ENCODE peak calls at places on chromosome 10, in four cellular contexts. K is coronary artery, Y is GM12865, N is fibroblast of pulmonary artery. E is an unnamed sample.

GRCh38 chr10:80470266-80470665 is 16.2 kb downstream of the TSPAN14 start:
- DNase-seq in Y (no peak), K (no peak), N (no peak), E (no peak)

GRCh38 chr10:104835422-104835821 is 194.3 kb downstream of the SORCS3 start:
- DNase-seq in N (no peak), K (no peak), Y (peak), E (no peak)

GRCh38 chr10:80413152-80413996 is 5.0 kb downstream of the PRXL2A start:
- DNase-seq in K (no peak), Y (no peak), N (peak), E (no peak)

GRCh38 chr10:124496150-124496549 is 34.5 kb downstream of the LHPP start:
- DNase-seq in N (no peak), Y (no peak), K (no peak), E (no peak)

GRCh38 chr10:102626026-102626686 is 18.1 kb upstream of the TRIM8 start:
- DNase-seq in K (no peak), Y (no peak), N (no peak), E (peak)

GRCh38 chr10:77768046-77768445 is 130.4 kb upstream of the KCNMA1 start:
- DNase-seq in N (no peak), Y (no peak), K (no peak), E (no peak)

GRCh38 chr10:95785317-95785716 is 29.4 kb downstream of the ENTPD1 start:
- DNase-seq in Y (peak), N (no peak), K (no peak), E (no peak)

GRCh38 chr10:35758086-35758485 is 116.0 kb upstream of the FZD8 start:
- DNase-seq in Y (no peak), N (peak), K (peak), E (peak)

GRCh38 chr10:90587081-90587491 is 270.8 kb downstream of the HTR7 start:
- DNase-seq in N (peak), K (no peak), Y (no peak), E (no peak)

GRCh38 chr10:133179128-133179520 is 19.1 kb downstream of the KNDC1 start:
- DNase-seq in K (no peak), N (no peak), Y (no peak), E (no peak)

GRCh38 chr10:15898046-15898445 is 37.7 kb upstream of the MINDY3 start:
- DNase-seq in K (no peak), N (peak), Y (peak), E (no peak)

GRCh38 chr10:73650537-73651331 is 5.1 kb downstream of the SYNPO2L start:
- DNase-seq in N (peak), K (no peak), Y (peak), E (peak)

GRCh38 chr10:79381804-79382221 is 34.5 kb downstream of the PPIF start:
- DNase-seq in Y (no peak), N (peak), K (peak), E (peak)

GRCh38 chr10:95536017-95536416 is 25.2 kb downstream of the SORBS1 start:
- DNase-seq in K (no peak), N (peak), Y (no peak), E (no peak)

GRCh38 chr10:58781873-58782488 is 269.3 kb downstream of the BICC1 start:
- DNase-seq in N (peak), Y (peak), K (no peak), E (no peak)

GRCh38 chr10:123301077-123301875 is 147.1 kb downstream of the BUB3 start:
- DNase-seq in Y (peak), K (no peak), N (peak), E (no peak)

GRCh38 chr10:70771311-70772194 is 13.6 kb downstream of the TBATA start:
- DNase-seq in N (no peak), K (peak), Y (no peak), E (no peak)

GRCh38 chr10:65675236-65675635 is 1250.6 kb upstream of the LRRTM3 start:
- DNase-seq in Y (no peak), K (no peak), N (no peak), E (no peak)

GRCh38 chr10:78385599-78385998 is 351.9 kb downstream of the RPS24 start:
- DNase-seq in N (no peak), K (no peak), Y (no peak), E (no peak)

GRCh38 chr10:31928531-31929259 is at the start of gene ARHGAP12:
- DNase-seq in Y (peak), N (peak), K (peak), E (peak)

GRCh38 chr10:31926765-31927596 is 1.6 kb downstream of the ARHGAP12 start:
- DNase-seq in K (no peak), N (no peak), Y (no peak), E (no peak)

GRCh38 chr10:31929260-31929985 is 792 bp upstream of the ARHGAP12 start:
- DNase-seq in Y (peak), N (peak), K (peak), E (peak)

GRCh38 chr10:31926154-31926553 is 2.5 kb downstream of the ARHGAP12 start:
- DNase-seq in K (no peak), Y (no peak), N (no peak), E (no peak)

DNA sequence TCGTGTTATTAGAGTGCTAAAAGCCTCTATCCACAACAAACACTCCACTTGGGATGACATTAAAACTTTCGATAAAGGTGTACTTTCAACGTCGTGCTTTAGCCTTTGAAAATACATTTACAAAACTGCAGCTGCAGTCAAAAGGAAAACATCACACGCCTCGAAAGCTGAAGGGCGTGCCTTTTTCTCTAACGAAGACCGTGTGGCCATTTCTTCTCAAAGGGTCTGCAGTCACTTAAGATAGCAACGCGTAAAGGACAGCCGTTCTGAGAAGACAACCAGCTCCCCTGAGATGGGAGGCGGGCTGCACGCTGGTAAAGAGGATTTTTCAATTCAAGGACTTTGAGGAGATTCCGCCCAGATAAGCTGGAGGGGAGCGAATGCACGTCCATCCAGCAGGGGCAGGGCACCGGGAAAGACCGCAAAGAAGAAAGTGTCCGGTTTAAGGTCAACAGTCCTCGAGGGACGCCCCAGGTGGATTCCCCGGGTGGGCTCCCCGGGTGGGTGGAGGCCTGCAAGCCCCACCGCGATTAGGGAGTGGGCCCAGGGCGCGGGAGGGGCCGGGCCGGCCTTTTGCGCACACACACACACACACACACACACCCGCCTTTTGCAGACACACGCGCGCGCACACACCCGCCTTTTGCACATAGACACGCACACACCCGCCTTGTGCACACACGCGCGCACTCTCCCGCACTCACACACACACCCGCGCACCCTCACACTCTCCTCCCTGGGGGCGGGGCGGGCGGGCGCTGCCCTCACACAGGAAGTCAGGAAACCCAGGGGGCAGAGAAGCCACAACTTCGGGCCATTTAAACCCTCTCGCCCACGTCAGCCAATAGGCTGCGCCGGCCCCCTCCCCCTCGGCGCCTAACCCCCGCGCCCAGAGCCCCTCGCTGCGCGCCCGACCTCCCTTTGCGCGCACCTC is 767 bp downstream of the ARHGAP12 start:
- DNase-seq in Y (peak), K (peak), N (peak), E (peak)
- TF ChIP-seq CTCF in Y (peak), K (peak), N (peak), E (peak)

GRCh38 chr10:122127943-122128342 is 139.0 kb downstream of the TACC2 start:
- DNase-seq in K (no peak), N (no peak), Y (no peak), E (peak)
- H3K4me3 ChIP-seq in K (peak), N (peak), Y (no peak), E (peak)

GRCh38 chr10:60798031-60798430 is 19.8 kb downstream of the CDK1 start:
- DNase-seq in K (no peak), N (no peak), Y (no peak), E (no peak)
- TF ChIP-seq CTCF in K (no peak), N (no peak), Y (no peak), E (no peak)

GRCh38 chr10:113492181-113492580 is 60.7 kb upstream of the HABP2 start:
- DNase-seq in K (no peak), N (no peak), Y (no peak), E (no peak)

GRCh38 chr10:113494736-113495135 is 58.1 kb upstream of the HABP2 start:
- DNase-seq in N (no peak), Y (no peak), K (no peak), E (no peak)

GRCh38 chr10:113496124-113496523 is 56.7 kb upstream of the HABP2 start:
- DNase-seq in K (no peak), Y (no peak), N (no peak), E (no peak)

GRCh38 chr10:113493195-113493594 is 59.7 kb upstream of the HABP2 start:
- DNase-seq in Y (no peak), K (no peak), N (no peak), E (no peak)

GRCh38 chr10:113493943-113494342 is 58.9 kb upstream of the HABP2 start:
- DNase-seq in Y (no peak), K (no peak), N (no peak), E (no peak)
- H3K4me3 ChIP-seq in Y (no peak), K (peak), N (no peak), E (no peak)

GRCh38 chr10:29841724-29842649 is 207.2 kb upstream of the SVIL start:
- DNase-seq in Y (no peak), K (peak), N (peak), E (peak)
- TF ChIP-seq CTCF in Y (no peak), K (no peak), N (no peak), E (no peak)

GRCh38 chr10:74923556-74923955 is 97.2 kb downstream of the KAT6B start:
- DNase-seq in N (no peak), Y (no peak), K (no peak), E (no peak)
- H3K4me3 ChIP-seq in N (no peak), Y (no peak), K (peak), E (peak)

GRCh38 chr10:87503892-87504291 is 801 bp upstream of the MINPP1 start:
- DNase-seq in N (peak), K (no peak), Y (no peak), E (no peak)

GRCh38 chr10:87505366-87506113 is 847 bp downstream of the MINPP1 start:
- DNase-seq in Y (peak), K (peak), N (peak), E (no peak)

GRCh38 chr10:87506988-87507387 is 2.3 kb downstream of the MINPP1 start:
- DNase-seq in N (no peak), K (no peak), Y (no peak), E (no peak)

GRCh38 chr10:87504307-87504666 is 406 bp upstream of the MINPP1 start:
- DNase-seq in N (no peak), Y (no peak), K (no peak), E (no peak)

DNA sequence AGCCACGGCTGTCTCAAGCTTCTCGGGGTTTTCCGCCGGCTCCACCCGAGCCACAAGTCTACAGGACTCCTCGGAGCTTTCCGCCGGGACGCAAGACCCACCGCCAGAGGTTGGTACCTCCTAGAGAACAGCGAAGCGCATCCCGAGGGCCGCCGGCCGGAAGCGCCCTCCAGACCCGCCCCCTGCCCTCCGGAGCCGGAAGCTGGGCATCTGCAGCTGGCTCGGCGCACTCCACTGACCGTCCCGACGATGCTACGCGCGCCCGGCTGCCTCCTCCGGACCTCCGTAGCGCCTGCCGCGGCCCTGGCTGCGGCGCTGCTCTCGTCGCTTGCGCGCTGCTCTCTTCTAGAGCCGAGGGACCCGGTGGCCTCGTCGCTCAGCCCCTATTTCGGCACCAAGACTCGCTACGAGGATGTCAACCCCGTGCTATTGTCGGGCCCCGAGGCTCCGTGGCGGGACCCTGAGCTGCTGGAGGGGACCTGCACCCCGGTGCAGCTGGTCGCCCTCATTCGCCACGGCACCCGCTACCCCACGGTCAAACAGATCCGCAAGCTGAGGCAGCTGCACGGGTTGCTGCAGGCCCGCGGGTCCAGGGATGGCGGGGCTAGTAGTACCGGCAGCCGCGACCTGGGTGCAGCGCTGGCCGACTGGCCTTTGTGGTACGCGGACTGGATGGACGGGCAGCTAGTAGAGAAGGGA is at the start of gene MINPP1:
- DNase-seq in N (peak), Y (peak), K (peak), E (peak)
- TF ChIP-seq CTCF in N (no peak), Y (no peak), K (no peak), E (no peak)